ENCODE peak calls at places on chromosomes 6 and 20, in five cellular contexts. One of them, this sample, is unnamed.

GRCh38 chr20:45117581-45117980 is 2.6 kb upstream of the WFDC5 start:
- DNase-seq in BE2C: no peak
- DNase-seq in EL: no peak
- DNase-seq in CD8-positive, alpha-beta memory T cell: no peak
- DNase-seq in GM23338: no peak
- DNase-seq in this sample: no peak

GRCh38 chr6:122589115-122589514 is 21.1 kb upstream of the PKIB start:
- DNase-seq in EL: no peak
- DNase-seq in GM23338: no peak
- DNase-seq in CD8-positive, alpha-beta memory T cell: no peak
- DNase-seq in BE2C: no peak
- DNase-seq in this sample: no peak

GRCh38 chr6:149324428-149324827 is 6.9 kb downstream of the TAB2 start:
- DNase-seq in BE2C: no peak
- DNase-seq in CD8-positive, alpha-beta memory T cell: no peak
- DNase-seq in GM23338: no peak
- DNase-seq in EL: no peak
- DNase-seq in this sample: no peak

GRCh38 chr6:7568021-7568420 is 22.0 kb upstream of the SNRNP48 start:
- DNase-seq in BE2C: no peak
- DNase-seq in GM23338: no peak
- DNase-seq in EL: peak
- DNase-seq in CD8-positive, alpha-beta memory T cell: no peak
- DNase-seq in this sample: no peak

GRCh38 chr6:142915129-142915697 is 29.8 kb downstream of the HIVEP2 start:
- DNase-seq in CD8-positive, alpha-beta memory T cell: no peak
- DNase-seq in EL: no peak
- DNase-seq in BE2C: no peak
- DNase-seq in GM23338: no peak
- DNase-seq in this sample: no peak

GRCh38 chr6:36597775-36598174 is 3.6 kb downstream of the SRSF3 start:
- DNase-seq in EL: no peak
- DNase-seq in BE2C: no peak
- DNase-seq in GM23338: no peak
- DNase-seq in CD8-positive, alpha-beta memory T cell: no peak
- DNase-seq in this sample: no peak

GRCh38 chr20:35978041-35978513 is 9.7 kb downstream of the CNBD2 start:
- DNase-seq in BE2C: no peak
- DNase-seq in CD8-positive, alpha-beta memory T cell: no peak
- DNase-seq in EL: no peak
- DNase-seq in GM23338: no peak
- DNase-seq in this sample: no peak

GRCh38 chr6:100704941-100705340 is 176.2 kb downstream of the ASCC3 start:
- DNase-seq in CD8-positive, alpha-beta memory T cell: no peak
- DNase-seq in GM23338: no peak
- DNase-seq in EL: no peak
- DNase-seq in BE2C: no peak
- DNase-seq in this sample: no peak

GRCh38 chr6:3079700-3080099 is 11.4 kb downstream of the RIPK1 start:
- DNase-seq in GM23338: no peak
- DNase-seq in BE2C: no peak
- DNase-seq in EL: no peak
- DNase-seq in CD8-positive, alpha-beta memory T cell: no peak
- DNase-seq in this sample: no peak

GRCh38 chr6:116366740-116367275 is 3.9 kb upstream of the DSE start:
- DNase-seq in BE2C: no peak
- DNase-seq in GM23338: no peak
- DNase-seq in CD8-positive, alpha-beta memory T cell: no peak
- DNase-seq in EL: no peak
- DNase-seq in this sample: no peak

GRCh38 chr20:51326241-51326819 is 216.2 kb downstream of the NFATC2 start:
- DNase-seq in EL: peak
- DNase-seq in CD8-positive, alpha-beta memory T cell: no peak
- DNase-seq in BE2C: peak
- DNase-seq in GM23338: peak
- DNase-seq in this sample: peak

GRCh38 chr6:41518118-41518517 is 28.1 kb upstream of the FOXP4 start:
- DNase-seq in BE2C: no peak
- DNase-seq in EL: no peak
- DNase-seq in GM23338: peak
- DNase-seq in CD8-positive, alpha-beta memory T cell: no peak
- DNase-seq in this sample: no peak

GRCh38 chr6:37429352-37429750 is 3.7 kb upstream of the CMTR1 start:
- DNase-seq in GM23338: no peak
- DNase-seq in CD8-positive, alpha-beta memory T cell: no peak
- DNase-seq in BE2C: no peak
- DNase-seq in EL: no peak
- DNase-seq in this sample: no peak

GRCh38 chr6:15389759-15390723 is 144.2 kb downstream of the JARID2 start:
- DNase-seq in GM23338: peak
- DNase-seq in CD8-positive, alpha-beta memory T cell: peak
- DNase-seq in BE2C: peak
- DNase-seq in EL: peak
- DNase-seq in this sample: peak

GRCh38 chr6:23403458-23403857 is 722.6 kb upstream of the NRSN1 start:
- DNase-seq in EL: no peak
- DNase-seq in CD8-positive, alpha-beta memory T cell: no peak
- DNase-seq in BE2C: peak
- DNase-seq in GM23338: no peak
- DNase-seq in this sample: no peak

GRCh38 chr6:31663961-31664789 is 622 bp downstream of the GPANK1 start:
- DNase-seq in BE2C: peak
- DNase-seq in EL: peak
- DNase-seq in CD8-positive, alpha-beta memory T cell: no peak
- DNase-seq in GM23338: no peak
- DNase-seq in this sample: no peak

GRCh38 chr20:38372830-38373229 is 26.5 kb downstream of the LBP start:
- DNase-seq in GM23338: no peak
- DNase-seq in CD8-positive, alpha-beta memory T cell: no peak
- DNase-seq in EL: no peak
- DNase-seq in BE2C: no peak
- DNase-seq in this sample: no peak